ENCODE peak calls at places on chromosomes 3 and 15, in six cellular contexts. W is neural progenitor cell, C is HCT116, T is adipocyte, K is GM12878, Z is mammary epithelial cell. A is an unnamed sample.

GRCh38 chr3:113314923-113315322 is 103.6 kb downstream of the BOC start:
- DNase-seq in Z (no peak), K (no peak), C (no peak), W (no peak), T (no peak), A (no peak)

GRCh38 chr15:58522391-58522790 is 90.6 kb downstream of the LIPC start:
- DNase-seq in C (no peak), K (no peak), W (no peak), Z (no peak), T (no peak), A (no peak)

GRCh38 chr3:115401298-115401697 is 222.0 kb upstream of the GAP43 start:
- DNase-seq in T (peak; percentile 88), C (no peak), W (no peak), Z (peak; percentile 40), K (no peak), A (no peak)

GRCh38 chr3:73625124-73625665 is 454 bp upstream of the PDZRN3 start:
- DNase-seq in C (no peak), W (peak; percentile 61), T (peak; percentile 87), Z (no peak), K (no peak), A (no peak)

GRCh38 chr3:182242563-182242962 is 530.8 kb downstream of the SOX2 start:
- DNase-seq in Z (no peak), C (no peak), T (no peak), K (no peak), W (no peak), A (no peak)

GRCh38 chr15:60594071-60594470 is 115.1 kb upstream of the ICE2 start:
- DNase-seq in Z (no peak), T (no peak), C (no peak), W (no peak), K (no peak), A (no peak)

GRCh38 chr3:184659797-184660301 is 52.0 kb downstream of the MAGEF1 start:
- DNase-seq in W (peak; percentile 39), C (no peak), Z (no peak), K (no peak), T (no peak), A (no peak)

GRCh38 chr3:179706233-179706632 is 53.4 kb downstream of the USP13 start:
- DNase-seq in K (no peak), T (peak; percentile 25), Z (no peak), W (no peak), C (no peak), A (no peak)

GRCh38 chr3:30042274-30042859 is 564.0 kb upstream of the TGFBR2 start:
- DNase-seq in K (peak; percentile 1), T (peak; percentile 91), C (peak; percentile 76), Z (peak; percentile 39), W (peak; percentile 79), A (peak; percentile 80)

GRCh38 chr3:50133283-50133615 is 21.9 kb upstream of the SEMA3F start:
- DNase-seq in Z (no peak), W (no peak), C (no peak), T (no peak), K (no peak), A (no peak)

GRCh38 chr3:61594978-61595687 is 33.8 kb downstream of the PTPRG start:
- DNase-seq in K (no peak), W (no peak), Z (no peak), C (no peak), T (peak; percentile 67), A (no peak)

GRCh38 chr3:24680214-24680967 is 185.7 kb upstream of the THRB start:
- DNase-seq in Z (peak; percentile 25), T (no peak), K (no peak), C (peak; percentile 42), W (peak; percentile 80), A (peak; percentile 83)

GRCh38 chr3:100540791-100541334 is 48.4 kb downstream of the TMEM45A start:
- DNase-seq in T (no peak), Z (no peak), C (no peak), W (no peak), K (no peak), A (no peak)

GRCh38 chr3:69718832-69719231 is 20.4 kb upstream of the MITF start:
- DNase-seq in W (no peak), K (no peak), T (no peak), C (no peak), Z (no peak), A (no peak)

GRCh38 chr3:170726976-170727661 is 141.2 kb upstream of the SLC7A14 start:
- DNase-seq in C (no peak), Z (peak; percentile 84), K (no peak), W (no peak), T (peak; percentile 91), A (no peak)

GRCh38 chr15:25092661-25093060 is 137.9 kb downstream of the SNRPN start:
- DNase-seq in Z (no peak), W (no peak), C (no peak), T (no peak), K (no peak), A (no peak)

GRCh38 chr15:80495406-80495942 is 91.3 kb downstream of the ARNT2 start:
- DNase-seq in C (no peak), W (no peak), T (peak; percentile 45), Z (no peak), K (no peak), A (no peak)

GRCh38 chr3:195911946-195912270 is 3.6 kb upstream of the TNK2 start:
- DNase-seq in W (no peak), C (no peak), K (no peak), Z (peak; percentile 93), T (no peak), A (no peak)

GRCh38 chr3:57130426-57131209 is 34.5 kb downstream of the IL17RD start:
- DNase-seq in K (no peak), T (no peak), Z (no peak), C (no peak), W (peak; percentile 97), A (no peak)

GRCh38 chr15:85625856-85626255 is 168.9 kb downstream of the KLHL25 start:
- DNase-seq in T (peak; percentile 71), C (no peak), Z (peak; percentile 59), K (no peak), W (no peak), A (no peak)

GRCh38 chr3:143327388-143327787 is 207.8 kb downstream of the CHST2 start:
- DNase-seq in W (no peak), C (no peak), Z (no peak), T (peak; percentile 50), K (no peak), A (no peak)

GRCh38 chr3:14508966-14509795 is 31.0 kb downstream of the GRIP2 start:
- DNase-seq in T (peak; percentile 74), K (no peak), Z (no peak), W (peak; percentile 87), C (peak; percentile 46), A (peak; percentile 91)

GRCh38 chr15:34182942-34183341 is 27.0 kb downstream of the KATNBL1 start:
- DNase-seq in Z (peak; percentile 18), W (peak; percentile 2), C (no peak), T (no peak), K (no peak), A (no peak)

GRCh38 chr3:13277860-13278531 is 142.1 kb downstream of the NUP210 start:
- DNase-seq in K (no peak), W (no peak), T (peak; percentile 12), C (no peak), Z (peak; percentile 5), A (no peak)

GRCh38 chr3:71987089-71987735 is 202.3 kb upstream of the PROK2 start:
- DNase-seq in W (no peak), K (no peak), T (peak; percentile 35), Z (no peak), C (peak; percentile 12), A (no peak)

GRCh38 chr15:68764090-68764489 is 56.6 kb downstream of the ANP32A start:
- DNase-seq in Z (no peak), C (no peak), W (no peak), K (no peak), T (no peak), A (no peak)

GRCh38 chr3:42653303-42653559 is 266 bp upstream of the ZBTB47 start:
- DNase-seq in W (no peak), K (no peak), C (no peak), T (no peak), Z (no peak), A (no peak)

DNA sequence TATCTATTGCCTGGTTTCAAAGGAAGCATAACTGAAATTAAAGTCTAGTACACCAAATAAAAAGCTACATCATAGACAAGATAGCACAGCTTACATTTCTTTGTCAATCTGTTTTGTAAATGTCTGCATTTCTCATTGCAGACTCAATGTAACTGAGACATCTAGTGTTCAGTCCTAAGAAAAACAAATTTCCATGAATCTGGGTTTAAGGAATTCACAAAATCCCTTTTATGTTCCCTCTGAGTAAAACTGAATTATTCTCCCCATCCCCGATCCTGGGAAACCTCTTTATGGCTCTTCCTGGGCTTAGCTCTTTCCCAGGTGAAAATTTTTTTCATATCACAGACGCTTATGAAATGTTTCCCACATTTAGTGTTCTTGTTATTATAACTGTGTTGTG is 21.6 kb upstream of the RASA2 start:
- DNase-seq in Z (no peak), T (peak; percentile 67), K (no peak), C (no peak), W (no peak), A (no peak)
- H3K9ac ChIP-seq in Z (no peak overlapping the region), T (no peak overlapping the region), K (no peak overlapping the region), C (no peak overlapping the region), W (no peak overlapping the region), A (no peak overlapping the region)

DNA sequence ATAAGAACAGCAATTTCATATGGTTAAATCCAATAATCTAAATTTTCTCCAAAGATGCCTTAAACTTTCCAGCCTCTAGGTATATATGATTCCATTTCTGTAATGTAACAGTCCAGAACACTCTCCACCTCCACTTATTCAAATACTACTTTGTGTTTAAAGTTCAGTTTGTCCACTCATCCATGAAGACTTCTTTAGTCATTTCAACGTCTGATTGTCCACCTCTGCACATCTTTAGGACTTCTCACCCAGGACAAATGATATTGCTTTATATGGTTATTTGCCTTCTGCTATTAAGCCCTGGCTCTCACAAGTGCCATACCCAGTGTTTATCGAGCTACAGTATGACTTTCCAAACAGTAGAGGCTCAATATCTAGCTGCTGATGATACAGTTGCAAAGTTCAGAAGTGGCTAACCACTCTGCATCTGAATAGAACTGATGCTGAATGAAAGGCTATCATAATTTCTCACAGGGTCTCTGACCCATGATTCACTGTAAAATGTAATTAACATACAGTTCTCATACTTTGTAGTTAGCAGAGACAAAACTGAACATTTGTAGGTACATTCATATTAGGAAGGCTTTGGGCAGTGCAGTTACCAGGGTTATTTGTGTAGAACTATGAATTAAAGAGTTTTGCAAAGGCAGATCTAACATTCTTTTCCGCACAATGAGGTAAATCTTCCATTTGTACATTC is 93.7 kb upstream of the MBNL1 start:
- DNase-seq in W (no peak), T (no peak), Z (no peak), K (no peak), C (no peak), A (no peak)
- H3K9ac ChIP-seq in W (no peak overlapping the region), T (no peak overlapping the region), Z (no peak overlapping the region), K (no peak overlapping the region), C (no peak overlapping the region), A (no peak overlapping the region)

DNA sequence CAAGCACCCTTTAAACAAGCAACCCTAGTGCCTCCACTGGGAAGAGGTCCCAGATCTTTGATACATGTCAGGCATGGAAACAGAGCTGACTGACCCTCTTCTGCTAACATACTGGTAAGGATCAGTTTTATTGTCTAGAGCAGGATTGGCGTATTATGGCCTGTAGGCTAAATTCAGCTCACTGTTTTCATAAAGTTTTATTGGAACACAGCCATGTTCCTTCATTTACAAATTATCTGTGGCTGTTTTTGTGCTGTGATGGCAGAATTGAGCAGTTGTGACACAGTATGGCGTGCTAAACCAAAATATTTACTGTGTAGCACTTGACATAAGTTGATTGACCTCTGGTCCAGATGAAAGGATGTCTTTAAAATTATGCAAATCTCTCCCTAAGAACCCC is 45.0 kb downstream of the WDR76 start:
- DNase-seq in Z (no peak), T (no peak), W (no peak), K (no peak), C (no peak), A (no peak)
- H3K9ac ChIP-seq in Z (no peak overlapping the region), T (no peak overlapping the region), W (no peak overlapping the region), K (no peak overlapping the region), C (no peak overlapping the region), A (no peak overlapping the region)

GRCh38 chr3:154122912-154123559 is 1.8 kb downstream of the ARHGEF26 start:
- DNase-seq in T (no peak), Z (no peak), K (no peak), W (no peak), C (no peak), A (no peak)
- H3K9ac ChIP-seq in T (peak overlapping the region; percentile 88), Z (peak overlapping the region; percentile 65), K (no peak overlapping the region), W (no peak overlapping the region), C (no peak overlapping the region), A (no peak overlapping the region)